ENCODE peak calls at places on chromosomes 1 and 21, in five cellular contexts. I is neuronal stem cell, M is H9, Y is mesenchymal stem cell, X is H1. W is an unnamed sample.

GRCh38 chr1:186615332-186615731 is 64.9 kb downstream of the PTGS2 start:
- DNase-seq in I (no peak), M (no peak), Y (no peak), X (no peak), W (no peak)

GRCh38 chr1:64955093-64956066 is 11.0 kb downstream of the JAK1 start:
- DNase-seq in I (no peak), M (peak; percentile 41), Y (no peak), X (no peak), W (no peak)

GRCh38 chr1:22870201-22870871 is 102.3 kb downstream of the LACTBL1 start:
- DNase-seq in I (no peak), M (no peak), Y (no peak), X (no peak), W (no peak)

GRCh38 chr1:51494138-51494830 is 24.8 kb downstream of the EPS15 start:
- DNase-seq in I (no peak), M (no peak), Y (no peak), X (no peak), W (no peak)

GRCh38 chr1:186958520-186958919 is 129.8 kb downstream of the PLA2G4A start:
- DNase-seq in I (no peak), M (no peak), Y (peak; percentile 87), X (no peak), W (peak; percentile 36)

GRCh38 chr1:87398644-87399043 is 70.0 kb downstream of the LMO4 start:
- DNase-seq in I (no peak), M (no peak), Y (no peak), X (no peak), W (peak; percentile 33)

GRCh38 chr1:206674745-206675175 is 9.9 kb upstream of the MAPKAPK2 start:
- DNase-seq in I (no peak), M (no peak), Y (peak; percentile 99), X (no peak), W (peak; percentile 68)

GRCh38 chr1:151314137-151314875 is 12.9 kb downstream of the PI4KB start:
- DNase-seq in I (no peak), M (no peak), Y (peak; percentile 78), X (no peak), W (peak; percentile 61)

GRCh38 chr1:207848234-207848633 is 62.7 kb downstream of the CD34 start:
- DNase-seq in I (no peak), M (no peak), Y (peak; percentile 75), X (no peak), W (peak; percentile 18)

GRCh38 chr1:951364-951763 is 7.7 kb downstream of the NOC2L start:
- DNase-seq in I (no peak), M (peak; percentile 53), Y (peak; percentile 50), X (no peak), W (no peak)

GRCh38 chr1:6922096-6922931 is 137.1 kb downstream of the CAMTA1 start:
- DNase-seq in I (no peak), M (no peak), Y (no peak), X (no peak), W (no peak)

GRCh38 chr1:216186816-216187215 is 236.4 kb downstream of the USH2A start:
- DNase-seq in I (no peak), M (no peak), Y (peak; percentile 59), X (no peak), W (no peak)

GRCh38 chr1:235745448-235746136 is 96.0 kb upstream of the GNG4 start:
- DNase-seq in I (no peak), M (no peak), Y (no peak), X (no peak), W (no peak)

GRCh38 chr21:41762236-41762635 is 4.6 kb downstream of the RIPK4 start:
- DNase-seq in I (no peak), M (peak; percentile 90), Y (no peak), X (peak; percentile 64), W (no peak)

GRCh38 chr1:63713627-63714481 is 60.0 kb upstream of the ROR1 start:
- DNase-seq in I (no peak), M (peak; percentile 41), Y (peak; percentile 83), X (no peak), W (no peak)

DNA sequence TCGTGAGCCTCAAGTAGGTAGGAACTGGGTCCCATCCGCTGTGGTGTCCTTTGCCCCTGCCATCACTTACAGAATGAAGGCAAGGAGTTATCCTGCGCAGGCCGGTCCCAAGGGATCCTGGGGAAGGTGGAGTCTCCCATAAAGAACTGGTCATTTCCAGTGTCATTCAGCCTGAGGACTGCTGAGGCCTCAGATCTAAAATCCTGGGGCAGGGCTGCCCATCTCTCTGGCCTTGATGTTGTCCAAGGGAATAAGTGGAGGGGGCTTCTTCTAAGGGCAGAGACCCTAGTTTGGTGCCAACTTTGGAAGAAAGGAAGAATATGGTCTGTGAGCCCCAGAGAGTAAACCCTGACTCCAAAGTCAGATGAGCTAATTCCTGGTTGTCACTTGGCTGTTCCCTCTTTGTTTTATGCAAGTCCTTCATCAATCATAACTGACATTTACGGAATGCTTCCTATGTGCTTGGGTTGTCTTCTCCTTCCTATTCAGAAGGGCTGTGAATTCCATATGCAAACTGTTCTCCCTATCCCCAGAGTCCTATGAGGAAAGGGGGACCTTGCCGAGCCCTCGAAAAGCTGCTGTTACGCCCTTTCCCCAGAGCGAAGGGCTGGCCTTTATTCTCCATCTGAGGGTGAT is 6.9 kb downstream of the IFI6 start:
- DNase-seq in I (no peak), M (no peak), Y (no peak), X (no peak), W (no peak)
- H2BK12ac ChIP-seq in I (no peak overlapping the region), M (no peak overlapping the region), Y (no peak overlapping the region), X (no peak overlapping the region), W (peak overlapping the region; percentile 31)

GRCh38 chr1:107010582-107010981 is 45.9 kb upstream of the PRMT6 start:
- DNase-seq in I (no peak), M (no peak), Y (no peak), X (no peak), W (no peak)
- H2AFZ ChIP-seq in I (no peak overlapping the region), M (no peak overlapping the region), Y (no peak overlapping the region), X (no peak overlapping the region), W (no peak overlapping the region)

GRCh38 chr1:71236503-71236902 is 155.7 kb upstream of the ZRANB2 start:
- DNase-seq in I (no peak), M (no peak), Y (no peak), X (no peak), W (no peak)

GRCh38 chr1:71228727-71229371 is 148.0 kb upstream of the ZRANB2 start:
- DNase-seq in I (no peak), M (peak; percentile 33), Y (no peak), X (peak; percentile 9), W (no peak)

GRCh38 chr1:71232166-71232763 is 151.4 kb upstream of the ZRANB2 start:
- DNase-seq in I (no peak), M (no peak), Y (no peak), X (no peak), W (no peak)

GRCh38 chr1:71231751-71232150 is 150.9 kb upstream of the ZRANB2 start:
- DNase-seq in I (no peak), M (no peak), Y (no peak), X (no peak), W (no peak)

DNA sequence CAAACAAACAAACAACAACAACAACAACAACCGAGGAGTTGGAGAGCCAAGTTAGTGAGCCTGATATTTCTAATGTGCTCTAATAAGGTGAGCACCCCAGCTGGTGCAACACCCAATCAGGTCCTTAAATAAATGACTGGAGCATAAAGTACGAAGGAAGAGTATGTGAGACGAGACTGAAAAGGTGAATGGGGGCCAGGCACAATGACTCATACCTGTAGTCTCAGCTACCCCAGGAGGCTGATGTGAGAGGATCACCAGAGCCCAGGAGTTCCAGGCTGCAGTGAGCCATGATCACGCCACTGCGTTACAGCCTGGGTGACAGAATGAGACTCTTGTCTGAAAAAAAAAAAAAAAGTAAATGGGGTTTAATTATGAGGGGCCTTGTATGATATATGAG is 152.0 kb upstream of the ZRANB2 start:
- DNase-seq in I (no peak), M (peak; percentile 30), Y (no peak), X (no peak), W (no peak)
- H2BK12ac ChIP-seq in I (no peak overlapping the region), M (no peak overlapping the region), Y (no peak overlapping the region), X (no peak overlapping the region), W (no peak overlapping the region)

GRCh38 chr21:34815831-34816700 is 147.3 kb downstream of the CLIC6 start:
- DNase-seq in I (no peak), M (no peak), Y (no peak), X (no peak), W (no peak)
- H2AFZ ChIP-seq in I (no peak overlapping the region), M (no peak overlapping the region), Y (no peak overlapping the region), X (no peak overlapping the region), W (peak overlapping the region; percentile 3)

W was measured in trophoblast cell.